ENCODE peak calls at places on chromosomes 12 and 14, in six cellular contexts. G is fibroblast of villous mesenchyme, O is AG04449, U is hypothalamus, K is T-helper 1 cell, B is endodermal cell. A is an unnamed sample.
A peak's percentile ranks its signal among the peaks of the same experiment; 100 is the strongest.

GRCh38 chr12:46386360-46386867 is 13.8 kb upstream of the SLC38A2 start:
- DNase-seq in G (peak; percentile 95), B (no peak), K (no peak), U (no peak), O (peak; percentile 98), A (peak; percentile 97)

GRCh38 chr12:131598717-131599116 is 112.2 kb upstream of the SFSWAP start:
- DNase-seq in B (peak; percentile 68), O (no peak), G (no peak), U (no peak), K (no peak), A (no peak)

GRCh38 chr12:131840643-131841416 is 12.6 kb downstream of the MMP17 start:
- DNase-seq in O (no peak), B (no peak), U (no peak), G (no peak), K (no peak), A (no peak)

GRCh38 chr12:4900327-4900726 is 9.4 kb upstream of the KCNA1 start:
- DNase-seq in B (no peak), G (no peak), O (peak; percentile 38), U (no peak), K (no peak), A (peak; percentile 45)

GRCh38 chr12:107439101-107439738 is 246.4 kb upstream of the PWP1 start:
- DNase-seq in O (no peak), U (no peak), K (no peak), G (no peak), B (peak; percentile 64), A (no peak)

GRCh38 chr14:97180304-97181200 is 383.4 kb downstream of the VRK1 start:
- DNase-seq in O (no peak), G (no peak), B (peak; percentile 52), K (no peak), U (no peak), A (peak; percentile 4)

GRCh38 chr14:65492277-65492676 is 79.7 kb downstream of the FUT8 start:
- DNase-seq in B (no peak), U (no peak), O (no peak), K (no peak), G (no peak), A (no peak)

GRCh38 chr12:33012226-33012625 is 115.6 kb upstream of the PKP2 start:
- DNase-seq in U (no peak), G (no peak), B (peak; percentile 59), K (no peak), O (no peak), A (no peak)

GRCh38 chr14:61561144-61561543 is 134.2 kb upstream of the HIF1A start:
- DNase-seq in G (peak; percentile 84), U (no peak), B (no peak), O (no peak), K (no peak), A (peak; percentile 85)

GRCh38 chr12:29970501-29970900 is 186.8 kb upstream of the TMTC1 start:
- DNase-seq in K (no peak), G (no peak), O (no peak), U (no peak), B (no peak), A (peak; percentile 5)

GRCh38 chr12:85804663-85805062 is 31.5 kb downstream of the RASSF9 start:
- DNase-seq in O (no peak), B (no peak), G (no peak), K (no peak), U (no peak), A (peak; percentile 58)

GRCh38 chr12:128318946-128319345 is 52.0 kb downstream of the TMEM132C start:
- DNase-seq in B (peak; percentile 24), G (no peak), O (no peak), K (no peak), U (no peak), A (no peak)

GRCh38 chr12:93946542-93947150 is 201.7 kb upstream of the PLXNC1 start:
- DNase-seq in K (no peak), U (no peak), O (no peak), G (no peak), B (peak; percentile 66), A (peak; percentile 20)

GRCh38 chr12:4153343-4153892 is 120.1 kb upstream of the CCND2 start:
- DNase-seq in U (no peak), K (peak; percentile 15), O (no peak), B (peak; percentile 52), G (no peak), A (no peak)

GRCh38 chr14:19974844-19975243 is 547 bp upstream of the OR4K15 start:
- DNase-seq in O (no peak), K (peak; percentile 5), G (no peak), B (no peak), U (no peak), A (no peak)

GRCh38 chr14:26870722-26871121 is 272.9 kb upstream of the NOVA1 start:
- DNase-seq in U (no peak), O (no peak), K (no peak), G (peak; percentile 40), B (no peak), A (no peak)

GRCh38 chr14:102279688-102280348 is 25.1 kb downstream of the MOK start:
- DNase-seq in O (peak; percentile 100), G (peak; percentile 73), K (no peak), B (no peak), U (no peak), A (peak; percentile 99)

GRCh38 chr12:132560421-132560830 is 50.0 kb downstream of the LRCOL1 start:
- DNase-seq in B (peak; percentile 85), G (no peak), K (no peak), O (no peak), U (no peak), A (no peak)

GRCh38 chr12:70486588-70486987 is 120.5 kb downstream of the KCNMB4 start:
- DNase-seq in U (no peak), G (no peak), O (no peak), B (no peak), K (no peak), A (no peak)

GRCh38 chr14:103801459-103801858 is 45.9 kb downstream of the PPP1R13B start:
- DNase-seq in U (no peak), B (no peak), K (no peak), O (peak; percentile 46), G (peak; percentile 80), A (peak; percentile 60)

GRCh38 chr12:78483767-78484315 is 380.7 kb upstream of the SYT1 start:
- DNase-seq in G (no peak), B (no peak), U (no peak), K (no peak), O (no peak), A (no peak)

GRCh38 chr12:55726911-55727310 is 1.9 kb downstream of the CD63 start:
- DNase-seq in K (no peak), B (no peak), G (no peak), U (no peak), O (no peak), A (no peak)

GRCh38 chr12:6272300-6273208 is 37.9 kb upstream of the PLEKHG6 start:
- DNase-seq in U (no peak), B (peak; percentile 82), O (no peak), K (no peak), G (no peak), A (no peak)

GRCh38 chr12:92987846-92988621 is 58.9 kb upstream of the EEA1 start:
- DNase-seq in B (peak; percentile 91), G (no peak), U (no peak), O (no peak), K (no peak), A (no peak)

A was measured in fibroblast of pulmonary artery.